ENCODE peak calls at places on chromosomes 12 and 14, in four cellular contexts. A is activated gamma-delta T cell treated with Interleukin-2 at 50 U/mL for 16 hours, K is right lobe of liver, R is IMR-90. F is an unnamed sample.

GRCh38 chr14:96676161-96676560 is 121.0 kb upstream of the VRK1 start:
- DNase-seq in A (no peak), K (no peak), R (peak), F (no peak)

GRCh38 chr14:57747036-57747435 is 118.9 kb downstream of the SLC35F4 start:
- DNase-seq in R (no peak), A (no peak), K (no peak), F (peak)

GRCh38 chr14:101736585-101736984 is 24.9 kb upstream of the PPP2R5C start:
- DNase-seq in K (no peak), A (no peak), R (no peak), F (no peak)

GRCh38 chr12:110501378-110501721 is 561 bp downstream of the VPS29 start:
- DNase-seq in R (peak), K (no peak), A (no peak), F (no peak)

GRCh38 chr14:59631237-59631636 is 54.6 kb upstream of the CCDC175 start:
- DNase-seq in A (no peak), R (no peak), K (no peak), F (no peak)

GRCh38 chr14:23177181-23177580 is 6.3 kb downstream of the SLC7A8 start:
- DNase-seq in K (no peak), A (no peak), R (no peak), F (no peak)

GRCh38 chr12:3141339-3142321 is 64.5 kb downstream of the TSPAN9 start:
- DNase-seq in R (no peak), K (no peak), A (no peak), F (no peak)

GRCh38 chr12:12724421-12725085 is 7.4 kb downstream of the CDKN1B start:
- DNase-seq in R (no peak), K (no peak), A (no peak), F (no peak)

GRCh38 chr12:32702470-32702869 is 23.4 kb downstream of the DNM1L start:
- DNase-seq in K (no peak), R (no peak), A (no peak), F (no peak)